ENCODE peak calls at places on chromosomes 11 and 22, in ten cellular contexts. E, L, F, Q, M, I, Y, N, S and C are unnamed samples.

GRCh38 chr11:124900464-124900863 is 2.8 kb upstream of the ROBO4 start:
- DNase-seq in E (no peak), I (peak; percentile 34), Y (no peak), S (no peak), M (no peak), L (no peak), F (no peak), N (no peak), Q (peak; percentile 56), C (no peak)

GRCh38 chr11:19890308-19890707 is 177.7 kb downstream of the NAV2 start:
- DNase-seq in F (no peak), S (no peak), L (no peak), N (no peak), I (no peak), E (no peak), Q (no peak), Y (no peak), M (no peak), C (no peak)

GRCh38 chr11:417652-418342 is 3.0 kb upstream of the SIGIRR start:
- DNase-seq in M (no peak), Y (no peak), L (no peak), E (no peak), S (no peak), I (peak; percentile 69), F (no peak), Q (peak; percentile 22), N (no peak), C (no peak)

GRCh38 chr22:36865346-36865745 is 4.5 kb downstream of the NCF4 start:
- DNase-seq in L (no peak), E (no peak), Y (no peak), S (no peak), I (no peak), M (no peak), N (no peak), F (no peak), Q (no peak), C (no peak)

GRCh38 chr11:114316980-114317675 is 20.9 kb downstream of the NNMT start:
- DNase-seq in I (peak; percentile 42), M (no peak), Q (peak; percentile 36), Y (no peak), S (no peak), L (no peak), F (no peak), N (no peak), E (no peak), C (no peak)

GRCh38 chr11:6755303-6755952 is 16.3 kb downstream of the OR2AG2 start:
- DNase-seq in Q (no peak), L (peak; percentile 67), M (peak; percentile 11), I (peak; percentile 55), E (peak; percentile 12), F (no peak), Y (no peak), N (no peak), S (peak; percentile 19), C (no peak)

GRCh38 chr11:15565846-15566245 is 451.1 kb downstream of the INSC start:
- DNase-seq in Y (no peak), I (no peak), F (no peak), S (no peak), L (no peak), Q (no peak), M (peak; percentile 94), E (no peak), N (no peak), C (no peak)

GRCh38 chr11:95078526-95078925 is 11.1 kb upstream of the ENDOD1 start:
- DNase-seq in S (no peak), F (no peak), I (no peak), E (no peak), Q (no peak), N (no peak), L (no peak), Y (no peak), M (no peak), C (no peak)

GRCh38 chr11:67252831-67253239 is 13.4 kb upstream of the GRK2 start:
- DNase-seq in S (no peak), M (no peak), Q (peak; percentile 52), I (peak; percentile 68), E (no peak), F (peak; percentile 47), N (no peak), Y (no peak), L (no peak), C (no peak)

GRCh38 chr22:19289475-19290161 is 1.9 kb downstream of the CLTCL1 start:
- DNase-seq in N (no peak), I (no peak), Q (no peak), S (no peak), M (no peak), L (no peak), Y (peak; percentile 30), F (no peak), E (no peak), C (no peak)

GRCh38 chr22:44622147-44622427 is 79.9 kb upstream of the PRR5 start:
- DNase-seq in S (no peak), E (no peak), N (peak; percentile 29), M (peak; percentile 63), I (peak; percentile 89), F (no peak), L (no peak), Q (no peak), Y (no peak), C (no peak)

GRCh38 chr11:118295199-118295598 is 9.3 kb upstream of the CD3E start:
- DNase-seq in I (no peak), Y (no peak), L (no peak), Q (no peak), S (no peak), N (no peak), E (no peak), M (no peak), F (no peak), C (no peak)

GRCh38 chr22:49790912-49791311 is 36.8 kb downstream of the BRD1 start:
- DNase-seq in M (no peak), Y (no peak), E (no peak), I (no peak), N (no peak), F (peak; percentile 44), Q (no peak), S (no peak), L (no peak), C (no peak)

GRCh38 chr11:12529793-12530192 is 144.4 kb upstream of the TEAD1 start:
- DNase-seq in Y (no peak), L (no peak), F (no peak), S (no peak), E (no peak), I (no peak), M (no peak), Q (no peak), N (no peak), C (no peak)

GRCh38 chr22:46070215-46070721 is 80.1 kb upstream of the PPARA start:
- DNase-seq in N (no peak), Q (peak; percentile 88), S (no peak), E (no peak), I (peak; percentile 77), M (no peak), Y (peak; percentile 87), L (no peak), F (peak; percentile 85), C (no peak)

GRCh38 chr11:27242591-27242990 is 120.4 kb downstream of the CCDC34 start:
- DNase-seq in S (no peak), Y (no peak), M (no peak), Q (no peak), N (no peak), E (no peak), L (no peak), I (no peak), F (no peak), C (no peak)

GRCh38 chr11:33620423-33621120 is 80.1 kb downstream of the C11orf91 start:
- DNase-seq in L (no peak), E (no peak), M (no peak), Q (no peak), Y (no peak), F (no peak), S (no peak), N (no peak), I (no peak), C (no peak)